ENCODE peak calls at places on chromosome 1, in seven cellular contexts. One of them, this sample, is unnamed.
A peak's percentile ranks its signal among the peaks of the same experiment; 100 is the strongest.

GRCh38 chr1:36239941-36240637 is 15.8 kb downstream of the THRAP3 start:
- DNase-seq in activated CD4-positive, CD25-positive, alpha-beta regulatory T cell treated with anti-CD3 and anti-CD28 coated beads, Interleukin-2, amount 50 U/mL, for 16 hours: no peak
- DNase-seq in breast epithelium: no peak
- DNase-seq in GM23248: no peak
- DNase-seq in A549: no peak
- DNase-seq in cardiac fibroblast: peak; percentile 68
- DNase-seq in NCI-H1436: no peak
- DNase-seq in this sample: peak; percentile 43

GRCh38 chr1:218439541-218440295 is 94.6 kb downstream of the TGFB2 start:
- DNase-seq in activated CD4-positive, CD25-positive, alpha-beta regulatory T cell treated with anti-CD3 and anti-CD28 coated beads, Interleukin-2, amount 50 U/mL, for 16 hours: no peak
- DNase-seq in breast epithelium: no peak
- DNase-seq in GM23248: peak; percentile 57
- DNase-seq in A549: no peak
- DNase-seq in cardiac fibroblast: peak; percentile 28
- DNase-seq in NCI-H1436: no peak
- DNase-seq in this sample: no peak

GRCh38 chr1:24767351-24767750 is 22.1 kb downstream of the CLIC4 start:
- DNase-seq in activated CD4-positive, CD25-positive, alpha-beta regulatory T cell treated with anti-CD3 and anti-CD28 coated beads, Interleukin-2, amount 50 U/mL, for 16 hours: no peak
- DNase-seq in breast epithelium: no peak
- DNase-seq in GM23248: no peak
- DNase-seq in A549: no peak
- DNase-seq in cardiac fibroblast: no peak
- DNase-seq in NCI-H1436: no peak
- DNase-seq in this sample: no peak

GRCh38 chr1:51738681-51739080 is 121.8 kb downstream of the OSBPL9 start:
- DNase-seq in activated CD4-positive, CD25-positive, alpha-beta regulatory T cell treated with anti-CD3 and anti-CD28 coated beads, Interleukin-2, amount 50 U/mL, for 16 hours: no peak
- DNase-seq in breast epithelium: no peak
- DNase-seq in GM23248: no peak
- DNase-seq in A549: no peak
- DNase-seq in cardiac fibroblast: no peak
- DNase-seq in NCI-H1436: no peak
- DNase-seq in this sample: no peak

GRCh38 chr1:53144201-53144600 is 1.8 kb upstream of the SLC1A7 start:
- DNase-seq in activated CD4-positive, CD25-positive, alpha-beta regulatory T cell treated with anti-CD3 and anti-CD28 coated beads, Interleukin-2, amount 50 U/mL, for 16 hours: no peak
- DNase-seq in breast epithelium: no peak
- DNase-seq in GM23248: no peak
- DNase-seq in A549: no peak
- DNase-seq in cardiac fibroblast: no peak
- DNase-seq in NCI-H1436: no peak
- DNase-seq in this sample: no peak

GRCh38 chr1:11529763-11530730 is 51.1 kb downstream of the DISP3 start:
- DNase-seq in activated CD4-positive, CD25-positive, alpha-beta regulatory T cell treated with anti-CD3 and anti-CD28 coated beads, Interleukin-2, amount 50 U/mL, for 16 hours: no peak
- DNase-seq in breast epithelium: no peak
- DNase-seq in GM23248: no peak
- DNase-seq in A549: no peak
- DNase-seq in cardiac fibroblast: no peak
- DNase-seq in NCI-H1436: no peak
- DNase-seq in this sample: no peak

GRCh38 chr1:102628008-102628736 is 480.1 kb downstream of the COL11A1 start:
- DNase-seq in activated CD4-positive, CD25-positive, alpha-beta regulatory T cell treated with anti-CD3 and anti-CD28 coated beads, Interleukin-2, amount 50 U/mL, for 16 hours: no peak
- DNase-seq in breast epithelium: no peak
- DNase-seq in GM23248: no peak
- DNase-seq in A549: no peak
- DNase-seq in cardiac fibroblast: no peak
- DNase-seq in NCI-H1436: no peak
- DNase-seq in this sample: peak; percentile 37

GRCh38 chr1:11227106-11228077 is 35.0 kb downstream of the MTOR start:
- DNase-seq in activated CD4-positive, CD25-positive, alpha-beta regulatory T cell treated with anti-CD3 and anti-CD28 coated beads, Interleukin-2, amount 50 U/mL, for 16 hours: no peak
- DNase-seq in breast epithelium: no peak
- DNase-seq in GM23248: no peak
- DNase-seq in A549: no peak
- DNase-seq in cardiac fibroblast: no peak
- DNase-seq in NCI-H1436: no peak
- DNase-seq in this sample: no peak

GRCh38 chr1:205191617-205192016 is 19.9 kb downstream of the DSTYK start:
- DNase-seq in activated CD4-positive, CD25-positive, alpha-beta regulatory T cell treated with anti-CD3 and anti-CD28 coated beads, Interleukin-2, amount 50 U/mL, for 16 hours: no peak
- DNase-seq in breast epithelium: no peak
- DNase-seq in GM23248: no peak
- DNase-seq in A549: no peak
- DNase-seq in cardiac fibroblast: no peak
- DNase-seq in NCI-H1436: no peak
- DNase-seq in this sample: no peak

GRCh38 chr1:162385280-162385623 is 3.7 kb downstream of the C1orf226 start:
- DNase-seq in activated CD4-positive, CD25-positive, alpha-beta regulatory T cell treated with anti-CD3 and anti-CD28 coated beads, Interleukin-2, amount 50 U/mL, for 16 hours: no peak
- DNase-seq in breast epithelium: no peak
- DNase-seq in GM23248: no peak
- DNase-seq in A549: no peak
- DNase-seq in cardiac fibroblast: no peak
- DNase-seq in NCI-H1436: no peak
- DNase-seq in this sample: no peak

GRCh38 chr1:109091196-109092193 is 931 bp downstream of the TMEM167B start:
- DNase-seq in activated CD4-positive, CD25-positive, alpha-beta regulatory T cell treated with anti-CD3 and anti-CD28 coated beads, Interleukin-2, amount 50 U/mL, for 16 hours: no peak
- DNase-seq in breast epithelium: no peak
- DNase-seq in GM23248: peak; percentile 82
- DNase-seq in A549: peak; percentile 47
- DNase-seq in cardiac fibroblast: peak; percentile 25
- DNase-seq in NCI-H1436: no peak
- DNase-seq in this sample: no peak

GRCh38 chr1:53617382-53618217 is 121.4 kb downstream of the GLIS1 start:
- DNase-seq in activated CD4-positive, CD25-positive, alpha-beta regulatory T cell treated with anti-CD3 and anti-CD28 coated beads, Interleukin-2, amount 50 U/mL, for 16 hours: no peak
- DNase-seq in breast epithelium: peak; percentile 35
- DNase-seq in GM23248: peak; percentile 43
- DNase-seq in A549: no peak
- DNase-seq in cardiac fibroblast: no peak
- DNase-seq in NCI-H1436: no peak
- DNase-seq in this sample: no peak

GRCh38 chr1:208047975-208048374 is 137.1 kb upstream of the CD34 start:
- DNase-seq in activated CD4-positive, CD25-positive, alpha-beta regulatory T cell treated with anti-CD3 and anti-CD28 coated beads, Interleukin-2, amount 50 U/mL, for 16 hours: no peak
- DNase-seq in breast epithelium: no peak
- DNase-seq in GM23248: peak; percentile 28
- DNase-seq in A549: no peak
- DNase-seq in cardiac fibroblast: peak; percentile 49
- DNase-seq in NCI-H1436: no peak
- DNase-seq in this sample: no peak

GRCh38 chr1:179385510-179385909 is 19.7 kb downstream of the AXDND1 start:
- DNase-seq in activated CD4-positive, CD25-positive, alpha-beta regulatory T cell treated with anti-CD3 and anti-CD28 coated beads, Interleukin-2, amount 50 U/mL, for 16 hours: no peak
- DNase-seq in breast epithelium: no peak
- DNase-seq in GM23248: no peak
- DNase-seq in A549: no peak
- DNase-seq in cardiac fibroblast: no peak
- DNase-seq in NCI-H1436: no peak
- DNase-seq in this sample: no peak

GRCh38 chr1:184696403-184696802 is 58.3 kb downstream of the EDEM3 start:
- DNase-seq in activated CD4-positive, CD25-positive, alpha-beta regulatory T cell treated with anti-CD3 and anti-CD28 coated beads, Interleukin-2, amount 50 U/mL, for 16 hours: no peak
- DNase-seq in breast epithelium: no peak
- DNase-seq in GM23248: no peak
- DNase-seq in A549: no peak
- DNase-seq in cardiac fibroblast: no peak
- DNase-seq in NCI-H1436: no peak
- DNase-seq in this sample: no peak

GRCh38 chr1:46653405-46653853 is 14.7 kb downstream of the ATPAF1 start:
- DNase-seq in activated CD4-positive, CD25-positive, alpha-beta regulatory T cell treated with anti-CD3 and anti-CD28 coated beads, Interleukin-2, amount 50 U/mL, for 16 hours: no peak
- DNase-seq in breast epithelium: no peak
- DNase-seq in GM23248: peak; percentile 67
- DNase-seq in A549: no peak
- DNase-seq in cardiac fibroblast: peak; percentile 39
- DNase-seq in NCI-H1436: no peak
- DNase-seq in this sample: no peak

GRCh38 chr1:227234998-227235405 is 83.3 kb downstream of the CDC42BPA start:
- DNase-seq in activated CD4-positive, CD25-positive, alpha-beta regulatory T cell treated with anti-CD3 and anti-CD28 coated beads, Interleukin-2, amount 50 U/mL, for 16 hours: no peak
- DNase-seq in breast epithelium: no peak
- DNase-seq in GM23248: peak; percentile 65
- DNase-seq in A549: peak; percentile 62
- DNase-seq in cardiac fibroblast: peak; percentile 81
- DNase-seq in NCI-H1436: peak; percentile 7
- DNase-seq in this sample: peak; percentile 90

GRCh38 chr1:42847721-42848470 is 1.5 kb downstream of the ZNF691 start:
- DNase-seq in activated CD4-positive, CD25-positive, alpha-beta regulatory T cell treated with anti-CD3 and anti-CD28 coated beads, Interleukin-2, amount 50 U/mL, for 16 hours: no peak
- DNase-seq in breast epithelium: no peak
- DNase-seq in GM23248: no peak
- DNase-seq in A549: no peak
- DNase-seq in cardiac fibroblast: no peak
- DNase-seq in NCI-H1436: no peak
- DNase-seq in this sample: no peak

GRCh38 chr1:152141971-152142584 is 16.9 kb downstream of the RPTN start:
- DNase-seq in activated CD4-positive, CD25-positive, alpha-beta regulatory T cell treated with anti-CD3 and anti-CD28 coated beads, Interleukin-2, amount 50 U/mL, for 16 hours: no peak
- DNase-seq in breast epithelium: no peak
- DNase-seq in GM23248: peak; percentile 86
- DNase-seq in A549: peak; percentile 38
- DNase-seq in cardiac fibroblast: peak; percentile 77
- DNase-seq in NCI-H1436: no peak
- DNase-seq in this sample: peak; percentile 73

GRCh38 chr1:21217812-21218596 is 41.3 kb upstream of the EIF4G3 start:
- DNase-seq in activated CD4-positive, CD25-positive, alpha-beta regulatory T cell treated with anti-CD3 and anti-CD28 coated beads, Interleukin-2, amount 50 U/mL, for 16 hours: no peak
- DNase-seq in breast epithelium: no peak
- DNase-seq in GM23248: peak; percentile 53
- DNase-seq in A549: peak; percentile 25
- DNase-seq in cardiac fibroblast: peak; percentile 29
- DNase-seq in NCI-H1436: peak; percentile 10
- DNase-seq in this sample: peak; percentile 53

GRCh38 chr1:8040586-8040985 is 14.5 kb upstream of the ERRFI1 start:
- DNase-seq in activated CD4-positive, CD25-positive, alpha-beta regulatory T cell treated with anti-CD3 and anti-CD28 coated beads, Interleukin-2, amount 50 U/mL, for 16 hours: no peak
- DNase-seq in breast epithelium: peak; percentile 80
- DNase-seq in GM23248: peak; percentile 99
- DNase-seq in A549: peak; percentile 82
- DNase-seq in cardiac fibroblast: peak; percentile 98
- DNase-seq in NCI-H1436: no peak
- DNase-seq in this sample: peak; percentile 88

GRCh38 chr1:51265618-51266017 is 29.5 kb downstream of the RNF11 start:
- DNase-seq in activated CD4-positive, CD25-positive, alpha-beta regulatory T cell treated with anti-CD3 and anti-CD28 coated beads, Interleukin-2, amount 50 U/mL, for 16 hours: no peak
- DNase-seq in breast epithelium: no peak
- DNase-seq in GM23248: no peak
- DNase-seq in A549: no peak
- DNase-seq in cardiac fibroblast: no peak
- DNase-seq in NCI-H1436: no peak
- DNase-seq in this sample: peak; percentile 24

GRCh38 chr1:42035205-42035829 is 116.6 kb upstream of the HIVEP3 start:
- DNase-seq in activated CD4-positive, CD25-positive, alpha-beta regulatory T cell treated with anti-CD3 and anti-CD28 coated beads, Interleukin-2, amount 50 U/mL, for 16 hours: peak; percentile 9
- DNase-seq in breast epithelium: peak; percentile 64
- DNase-seq in GM23248: peak; percentile 84
- DNase-seq in A549: peak; percentile 16
- DNase-seq in cardiac fibroblast: peak; percentile 69
- DNase-seq in NCI-H1436: peak; percentile 80
- DNase-seq in this sample: peak; percentile 31

GRCh38 chr1:203406446-203407045 is 55.6 kb upstream of the FMOD start:
- DNase-seq in activated CD4-positive, CD25-positive, alpha-beta regulatory T cell treated with anti-CD3 and anti-CD28 coated beads, Interleukin-2, amount 50 U/mL, for 16 hours: no peak
- DNase-seq in breast epithelium: no peak
- DNase-seq in GM23248: peak; percentile 40
- DNase-seq in A549: no peak
- DNase-seq in cardiac fibroblast: peak; percentile 49
- DNase-seq in NCI-H1436: no peak
- DNase-seq in this sample: no peak

GRCh38 chr1:214977133-214977532 is 105.4 kb upstream of the KCNK2 start:
- DNase-seq in activated CD4-positive, CD25-positive, alpha-beta regulatory T cell treated with anti-CD3 and anti-CD28 coated beads, Interleukin-2, amount 50 U/mL, for 16 hours: no peak
- DNase-seq in breast epithelium: no peak
- DNase-seq in GM23248: no peak
- DNase-seq in A549: no peak
- DNase-seq in cardiac fibroblast: no peak
- DNase-seq in NCI-H1436: no peak
- DNase-seq in this sample: no peak

GRCh38 chr1:154726443-154726842 is 118.5 kb upstream of the ADAR start:
- DNase-seq in activated CD4-positive, CD25-positive, alpha-beta regulatory T cell treated with anti-CD3 and anti-CD28 coated beads, Interleukin-2, amount 50 U/mL, for 16 hours: no peak
- DNase-seq in breast epithelium: no peak
- DNase-seq in GM23248: no peak
- DNase-seq in A549: no peak
- DNase-seq in cardiac fibroblast: no peak
- DNase-seq in NCI-H1436: no peak
- DNase-seq in this sample: no peak

GRCh38 chr1:200231787-200232222 is 178.0 kb downstream of the ZNF281 start:
- DNase-seq in activated CD4-positive, CD25-positive, alpha-beta regulatory T cell treated with anti-CD3 and anti-CD28 coated beads, Interleukin-2, amount 50 U/mL, for 16 hours: no peak
- DNase-seq in breast epithelium: no peak
- DNase-seq in GM23248: peak; percentile 70
- DNase-seq in A549: no peak
- DNase-seq in cardiac fibroblast: no peak
- DNase-seq in NCI-H1436: no peak
- DNase-seq in this sample: peak; percentile 62

GRCh38 chr1:62407398-62408009 is 29.3 kb upstream of the USP1 start:
- DNase-seq in activated CD4-positive, CD25-positive, alpha-beta regulatory T cell treated with anti-CD3 and anti-CD28 coated beads, Interleukin-2, amount 50 U/mL, for 16 hours: no peak
- DNase-seq in breast epithelium: no peak
- DNase-seq in GM23248: peak; percentile 68
- DNase-seq in A549: peak; percentile 18
- DNase-seq in cardiac fibroblast: peak; percentile 70
- DNase-seq in NCI-H1436: peak; percentile 37
- DNase-seq in this sample: peak; percentile 73